ENCODE peak calls at places on chromosomes 13 and 19, in five cellular contexts. One of them, this sample, is unnamed.
A peak's percentile ranks its signal among the peaks of the same experiment; 100 is the strongest.

GRCh38 chr19:13033819-13034611 is 38.7 kb downstream of the NFIX start:
- DNase-seq in H1: no peak
- DNase-seq in endothelial cell of umbilical vein: no peak
- DNase-seq in neuronal stem cell: no peak
- DNase-seq in PC-9: no peak
- DNase-seq in this sample: peak; percentile 79

GRCh38 chr19:53509443-53509842 is 28.5 kb upstream of the ZNF331 start:
- DNase-seq in endothelial cell of umbilical vein: no peak
- DNase-seq in PC-9: no peak
- DNase-seq in neuronal stem cell: no peak
- DNase-seq in H1: no peak
- DNase-seq in this sample: no peak

GRCh38 chr19:19448238-19448544 is 42.7 kb downstream of the GATAD2A start:
- DNase-seq in PC-9: no peak
- DNase-seq in H1: no peak
- DNase-seq in neuronal stem cell: no peak
- DNase-seq in endothelial cell of umbilical vein: no peak
- DNase-seq in this sample: no peak

GRCh38 chr19:35901055-35901644 is 810 bp upstream of the NFKBID start:
- DNase-seq in H1: no peak
- DNase-seq in PC-9: peak; percentile 65
- DNase-seq in endothelial cell of umbilical vein: no peak
- DNase-seq in neuronal stem cell: no peak
- DNase-seq in this sample: peak; percentile 27

GRCh38 chr19:3504723-3505122 is 1.4 kb upstream of the FZR1 start:
- DNase-seq in PC-9: no peak
- DNase-seq in endothelial cell of umbilical vein: no peak
- DNase-seq in H1: no peak
- DNase-seq in neuronal stem cell: no peak
- DNase-seq in this sample: no peak

GRCh38 chr13:76812971-76813691 is 73.1 kb downstream of the KCTD12 start:
- DNase-seq in PC-9: no peak
- DNase-seq in H1: no peak
- DNase-seq in endothelial cell of umbilical vein: peak; percentile 94
- DNase-seq in neuronal stem cell: no peak
- DNase-seq in this sample: no peak

GRCh38 chr13:32278456-32278855 is 36.7 kb downstream of the ZAR1L start:
- DNase-seq in endothelial cell of umbilical vein: no peak
- DNase-seq in PC-9: no peak
- DNase-seq in neuronal stem cell: no peak
- DNase-seq in H1: no peak
- DNase-seq in this sample: no peak

GRCh38 chr13:80906860-80907259 is 565.9 kb upstream of the SPRY2 start:
- DNase-seq in PC-9: no peak
- DNase-seq in neuronal stem cell: no peak
- DNase-seq in H1: no peak
- DNase-seq in endothelial cell of umbilical vein: no peak
- DNase-seq in this sample: no peak

GRCh38 chr19:42613666-42614065 is 18.9 kb upstream of the CEACAM8 start:
- DNase-seq in endothelial cell of umbilical vein: no peak
- DNase-seq in H1: no peak
- DNase-seq in neuronal stem cell: no peak
- DNase-seq in PC-9: no peak
- DNase-seq in this sample: no peak

GRCh38 chr13:39676315-39676876 is 20.9 kb downstream of the COG6 start:
- DNase-seq in neuronal stem cell: peak; percentile 15
- DNase-seq in endothelial cell of umbilical vein: peak; percentile 55
- DNase-seq in PC-9: no peak
- DNase-seq in H1: no peak
- DNase-seq in this sample: peak; percentile 67

GRCh38 chr13:50357586-50358118 is 342.4 kb downstream of the KCNRG start:
- DNase-seq in PC-9: peak; percentile 96
- DNase-seq in endothelial cell of umbilical vein: peak; percentile 27
- DNase-seq in H1: no peak
- DNase-seq in neuronal stem cell: no peak
- DNase-seq in this sample: peak; percentile 90

GRCh38 chr13:52862358-52863206 is 14.1 kb upstream of the PCDH8 start:
- DNase-seq in PC-9: no peak
- DNase-seq in H1: no peak
- DNase-seq in neuronal stem cell: no peak
- DNase-seq in endothelial cell of umbilical vein: peak; percentile 15
- DNase-seq in this sample: peak; percentile 15

GRCh38 chr13:113904411-113904810 is 40.5 kb upstream of the GAS6 start:
- DNase-seq in neuronal stem cell: no peak
- DNase-seq in PC-9: no peak
- DNase-seq in H1: no peak
- DNase-seq in endothelial cell of umbilical vein: peak; percentile 62
- DNase-seq in this sample: peak; percentile 37

GRCh38 chr13:40629678-40630384 is 36.6 kb downstream of the FOXO1 start:
- DNase-seq in endothelial cell of umbilical vein: no peak
- DNase-seq in PC-9: no peak
- DNase-seq in neuronal stem cell: no peak
- DNase-seq in H1: no peak
- DNase-seq in this sample: no peak

GRCh38 chr13:59409651-59410200 is 754.0 kb downstream of the DIAPH3 start:
- DNase-seq in neuronal stem cell: no peak
- DNase-seq in endothelial cell of umbilical vein: no peak
- DNase-seq in PC-9: no peak
- DNase-seq in H1: no peak
- DNase-seq in this sample: no peak

GRCh38 chr19:56660381-56661105 is 11.0 kb downstream of the ZNF835 start:
- DNase-seq in endothelial cell of umbilical vein: no peak
- DNase-seq in neuronal stem cell: no peak
- DNase-seq in PC-9: no peak
- DNase-seq in H1: no peak
- DNase-seq in this sample: no peak

GRCh38 chr19:31152906-31153305 is 196.3 kb downstream of the TSHZ3 start:
- DNase-seq in endothelial cell of umbilical vein: no peak
- DNase-seq in H1: no peak
- DNase-seq in neuronal stem cell: no peak
- DNase-seq in PC-9: no peak
- DNase-seq in this sample: no peak

GRCh38 chr19:45663800-45664199 is 4.2 kb upstream of the GIPR start:
- DNase-seq in PC-9: no peak
- DNase-seq in H1: no peak
- DNase-seq in neuronal stem cell: no peak
- DNase-seq in endothelial cell of umbilical vein: no peak
- DNase-seq in this sample: no peak

GRCh38 chr19:45670670-45671453 is 2.8 kb downstream of the GIPR start:
- DNase-seq in endothelial cell of umbilical vein: peak; percentile 65
- DNase-seq in H1: peak; percentile 93
- DNase-seq in PC-9: peak; percentile 81
- DNase-seq in neuronal stem cell: peak; percentile 76
- DNase-seq in this sample: peak; percentile 71

GRCh38 chr19:45664575-45664974 is 3.4 kb upstream of the GIPR start:
- DNase-seq in PC-9: no peak
- DNase-seq in endothelial cell of umbilical vein: no peak
- DNase-seq in H1: no peak
- DNase-seq in neuronal stem cell: no peak
- DNase-seq in this sample: no peak

GRCh38 chr19:45667620-45668341 is at the start of gene GIPR:
- DNase-seq in PC-9: peak; percentile 91
- DNase-seq in neuronal stem cell: no peak
- DNase-seq in H1: no peak
- DNase-seq in endothelial cell of umbilical vein: no peak
- DNase-seq in this sample: peak; percentile 70

DNA sequence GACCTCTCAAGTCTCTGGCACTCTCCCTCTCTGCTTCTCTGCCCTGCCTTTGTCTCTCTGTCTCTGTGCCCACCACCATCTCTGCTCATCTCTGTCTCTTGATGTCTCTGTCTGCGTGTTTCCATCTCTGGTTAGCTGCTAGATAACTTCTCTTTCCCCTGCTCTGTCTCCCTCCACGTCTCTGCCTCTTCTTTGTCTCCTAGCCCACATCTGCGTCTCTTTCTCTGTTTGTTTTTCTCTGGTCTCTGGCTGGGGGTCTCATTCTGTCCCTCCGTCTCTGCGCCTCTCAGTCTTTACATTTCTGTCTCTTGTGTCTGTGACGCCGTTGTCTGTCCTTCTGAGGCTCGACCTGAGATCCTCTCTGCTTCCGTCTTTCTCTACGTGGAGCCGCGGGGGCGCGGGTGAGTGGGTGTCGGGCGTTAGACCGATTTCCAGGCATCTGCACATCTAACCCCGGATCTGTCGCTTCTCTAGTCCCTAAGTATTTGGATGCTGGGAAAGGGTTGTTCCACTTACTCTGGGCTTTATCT is 386 bp downstream of the GIPR start:
- DNase-seq in PC-9: no peak
- DNase-seq in neuronal stem cell: no peak
- DNase-seq in H1: no peak
- DNase-seq in endothelial cell of umbilical vein: no peak
- DNase-seq in this sample: no peak
- H3K4me3 ChIP-seq in PC-9: peak overlapping the region; percentile 60
- H3K4me3 ChIP-seq in neuronal stem cell: peak overlapping the region; percentile 53
- H3K4me3 ChIP-seq in H1: peak overlapping the region; percentile 31
- H3K4me3 ChIP-seq in endothelial cell of umbilical vein: no peak overlapping the region
- H3K4me3 ChIP-seq in this sample: peak overlapping the region; percentile 68

DNA sequence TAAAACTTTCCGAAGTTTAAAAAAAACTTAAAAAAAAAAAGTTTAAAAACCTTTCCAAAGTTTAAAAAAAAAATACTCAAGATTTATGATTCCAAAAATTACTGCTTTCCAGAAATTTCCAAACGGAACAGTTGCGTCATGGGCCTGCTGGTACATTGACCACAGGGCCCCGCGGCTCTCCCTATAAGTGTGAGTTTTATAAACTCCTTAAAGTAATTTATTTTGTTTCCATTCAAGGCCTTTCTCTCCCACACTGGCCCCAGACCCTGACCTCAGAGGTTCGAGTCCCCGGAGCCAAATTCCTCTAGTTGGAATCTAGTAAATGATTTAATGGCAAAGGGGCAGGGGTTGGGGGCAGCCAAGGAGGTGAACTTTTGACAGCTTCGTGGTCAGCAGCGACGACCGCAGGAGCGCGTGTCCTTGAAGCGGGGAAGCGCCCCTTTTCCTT is 97.5 kb downstream of the INSR start:
- DNase-seq in neuronal stem cell: no peak
- DNase-seq in H1: no peak
- DNase-seq in PC-9: no peak
- DNase-seq in endothelial cell of umbilical vein: no peak
- DNase-seq in this sample: no peak
- H2AFZ ChIP-seq in neuronal stem cell: peak overlapping the region; percentile 98
- H2AFZ ChIP-seq in H1: no peak overlapping the region
- H2AFZ ChIP-seq in PC-9: no peak overlapping the region
- H2AFZ ChIP-seq in endothelial cell of umbilical vein: peak overlapping the region; percentile 98
- H2AFZ ChIP-seq in this sample: peak overlapping the region; percentile 95

DNA sequence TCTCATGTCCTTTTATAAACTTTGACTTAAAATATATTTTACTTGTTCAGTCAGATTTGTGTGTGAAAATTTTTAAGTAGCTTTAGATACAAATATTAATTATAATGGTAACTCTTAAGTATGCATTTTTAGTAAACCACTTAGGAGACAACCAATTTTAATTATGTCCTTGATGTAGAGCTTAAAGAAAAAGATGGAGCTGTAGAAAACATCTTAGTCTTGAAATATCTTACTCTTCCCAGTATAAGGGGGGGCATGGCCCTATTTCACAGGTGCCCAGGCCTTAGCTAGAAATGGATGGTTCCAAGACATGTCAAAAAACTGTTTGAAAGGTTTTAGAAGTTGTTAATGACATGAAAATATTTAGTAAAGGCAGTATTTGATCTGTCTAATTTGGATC is 43.4 kb upstream of the CEACAM21 start:
- DNase-seq in PC-9: no peak
- DNase-seq in neuronal stem cell: no peak
- DNase-seq in H1: no peak
- DNase-seq in endothelial cell of umbilical vein: no peak
- DNase-seq in this sample: no peak
- H3K4me3 ChIP-seq in PC-9: no peak overlapping the region
- H3K4me3 ChIP-seq in neuronal stem cell: no peak overlapping the region
- H3K4me3 ChIP-seq in H1: no peak overlapping the region
- H3K4me3 ChIP-seq in endothelial cell of umbilical vein: no peak overlapping the region
- H3K4me3 ChIP-seq in this sample: no peak overlapping the region

GRCh38 chr19:51779703-51780102 is 15.3 kb upstream of the FPR3 start:
- DNase-seq in H1: no peak
- DNase-seq in neuronal stem cell: no peak
- DNase-seq in PC-9: no peak
- DNase-seq in endothelial cell of umbilical vein: no peak
- DNase-seq in this sample: no peak

GRCh38 chr19:51783373-51783772 is 11.6 kb upstream of the FPR3 start:
- DNase-seq in H1: no peak
- DNase-seq in PC-9: no peak
- DNase-seq in neuronal stem cell: no peak
- DNase-seq in endothelial cell of umbilical vein: no peak
- DNase-seq in this sample: peak; percentile 72

GRCh38 chr19:51772977-51773376 is 12.0 kb downstream of the FPR2 start:
- DNase-seq in PC-9: no peak
- DNase-seq in endothelial cell of umbilical vein: no peak
- DNase-seq in H1: no peak
- DNase-seq in neuronal stem cell: no peak
- DNase-seq in this sample: no peak

DNA sequence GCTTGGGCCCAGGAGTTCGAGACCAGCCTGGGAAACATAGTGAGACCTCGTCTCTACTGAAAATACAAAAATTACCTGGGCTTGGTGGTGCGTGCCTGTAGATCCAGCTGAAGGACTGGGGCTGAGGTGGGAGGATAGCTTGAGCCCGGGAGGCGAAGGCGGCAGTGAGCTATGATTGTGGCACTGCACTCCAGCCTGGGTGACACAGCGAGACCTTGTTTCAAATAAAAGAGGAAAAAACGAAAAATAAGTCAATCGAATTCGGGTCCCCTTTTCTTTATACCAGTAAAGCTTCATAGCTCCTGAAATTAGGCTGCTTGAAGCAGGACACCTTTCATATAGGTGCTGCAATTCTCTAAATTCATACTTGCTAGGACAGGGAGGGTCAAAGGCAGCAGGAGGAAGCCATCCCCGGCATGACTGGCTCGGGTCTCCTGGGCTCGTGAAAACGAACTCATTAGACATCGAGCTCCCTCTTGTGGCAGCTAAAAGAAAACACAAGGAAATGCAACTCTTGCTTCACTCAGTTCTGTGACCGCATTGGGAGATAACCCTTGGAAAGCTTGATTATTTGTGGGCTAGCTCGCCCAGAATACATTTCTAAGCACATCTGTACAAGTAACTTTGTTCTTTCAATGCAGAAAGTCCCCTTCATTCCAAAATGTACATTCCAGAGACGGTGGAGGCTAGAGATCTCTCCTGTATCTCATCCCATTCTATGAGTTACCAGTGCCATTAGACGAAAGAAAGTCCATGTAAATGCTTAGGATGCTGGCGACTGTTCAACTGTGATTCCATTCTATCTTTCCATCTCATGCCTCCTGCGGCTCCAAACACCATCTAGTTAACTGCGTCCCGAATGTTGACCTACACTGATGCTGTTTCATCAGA is 16.8 kb downstream of the FPR2 start:
- DNase-seq in H1: peak; percentile 51
- DNase-seq in neuronal stem cell: peak; percentile 70
- DNase-seq in endothelial cell of umbilical vein: peak; percentile 52
- DNase-seq in PC-9: peak; percentile 63
- DNase-seq in this sample: peak; percentile 87
- H2AFZ ChIP-seq in H1: peak overlapping the region; percentile 99
- H2AFZ ChIP-seq in neuronal stem cell: peak overlapping the region; percentile 71
- H2AFZ ChIP-seq in endothelial cell of umbilical vein: peak overlapping the region; percentile 44
- H2AFZ ChIP-seq in PC-9: no peak overlapping the region
- H2AFZ ChIP-seq in this sample: peak overlapping the region; percentile 67